ENCODE peak calls at places on chromosome 19, in seven cellular contexts. One of them, this sample, is unnamed.

GRCh38 chr19:33780746-33781145 is 15.9 kb upstream of the KCTD15 start:
- DNase-seq in H9: no peak
- DNase-seq in mesenchymal stem cell: no peak
- DNase-seq in epithelial cell of prostate: no peak
- DNase-seq in upper lobe of right lung: no peak
- DNase-seq in ovary: no peak
- DNase-seq in neural progenitor cell: no peak
- DNase-seq in this sample: no peak

GRCh38 chr19:32688315-32688714 is 3.3 kb upstream of the NUDT19 start:
- DNase-seq in neural progenitor cell: no peak
- DNase-seq in upper lobe of right lung: no peak
- DNase-seq in mesenchymal stem cell: no peak
- DNase-seq in H9: no peak
- DNase-seq in epithelial cell of prostate: no peak
- DNase-seq in ovary: no peak
- DNase-seq in this sample: no peak

GRCh38 chr19:54517483-54517882 is 14.9 kb downstream of the LAIR2 start:
- DNase-seq in H9: peak; percentile 29
- DNase-seq in mesenchymal stem cell: peak; percentile 7
- DNase-seq in upper lobe of right lung: no peak
- DNase-seq in neural progenitor cell: peak; percentile 60
- DNase-seq in epithelial cell of prostate: no peak
- DNase-seq in ovary: no peak
- DNase-seq in this sample: peak; percentile 33

GRCh38 chr19:8526345-8527062 is 12.5 kb upstream of the ZNF414 start:
- DNase-seq in upper lobe of right lung: peak; percentile 94
- DNase-seq in epithelial cell of prostate: peak; percentile 60
- DNase-seq in H9: peak; percentile 94
- DNase-seq in mesenchymal stem cell: peak; percentile 95
- DNase-seq in ovary: peak; percentile 95
- DNase-seq in neural progenitor cell: peak; percentile 96
- DNase-seq in this sample: peak; percentile 92

GRCh38 chr19:48182434-48182833 is 12.0 kb downstream of the ZSWIM9 start:
- DNase-seq in mesenchymal stem cell: no peak
- DNase-seq in neural progenitor cell: no peak
- DNase-seq in epithelial cell of prostate: no peak
- DNase-seq in upper lobe of right lung: no peak
- DNase-seq in ovary: no peak
- DNase-seq in H9: peak; percentile 63
- DNase-seq in this sample: no peak

GRCh38 chr19:47469719-47470118 is 2.0 kb downstream of the SLC8A2 start:
- DNase-seq in mesenchymal stem cell: no peak
- DNase-seq in ovary: no peak
- DNase-seq in upper lobe of right lung: no peak
- DNase-seq in H9: no peak
- DNase-seq in epithelial cell of prostate: no peak
- DNase-seq in neural progenitor cell: no peak
- DNase-seq in this sample: no peak

GRCh38 chr19:4064073-4064550 is 2.6 kb downstream of the ZBTB7A start:
- DNase-seq in upper lobe of right lung: no peak
- DNase-seq in neural progenitor cell: peak; percentile 47
- DNase-seq in ovary: peak; percentile 75
- DNase-seq in epithelial cell of prostate: no peak
- DNase-seq in H9: peak; percentile 42
- DNase-seq in mesenchymal stem cell: no peak
- DNase-seq in this sample: peak; percentile 31

GRCh38 chr19:5053661-5054060 is 84.7 kb downstream of the KDM4B start:
- DNase-seq in mesenchymal stem cell: no peak
- DNase-seq in H9: no peak
- DNase-seq in ovary: no peak
- DNase-seq in neural progenitor cell: no peak
- DNase-seq in upper lobe of right lung: no peak
- DNase-seq in epithelial cell of prostate: no peak
- DNase-seq in this sample: no peak

GRCh38 chr19:16369306-16369663 is 44.7 kb downstream of the KLF2 start:
- DNase-seq in epithelial cell of prostate: no peak
- DNase-seq in mesenchymal stem cell: no peak
- DNase-seq in ovary: no peak
- DNase-seq in upper lobe of right lung: no peak
- DNase-seq in neural progenitor cell: no peak
- DNase-seq in H9: no peak
- DNase-seq in this sample: no peak

GRCh38 chr19:16896913-16897571 is 8.2 kb downstream of the F2RL3 start:
- DNase-seq in neural progenitor cell: peak; percentile 98
- DNase-seq in mesenchymal stem cell: peak; percentile 99
- DNase-seq in epithelial cell of prostate: no peak
- DNase-seq in upper lobe of right lung: peak; percentile 94
- DNase-seq in ovary: peak; percentile 96
- DNase-seq in H9: peak; percentile 98
- DNase-seq in this sample: peak; percentile 91

GRCh38 chr19:43501661-43502418 is 2.7 kb downstream of the PHLDB3 start:
- DNase-seq in epithelial cell of prostate: no peak
- DNase-seq in neural progenitor cell: peak; percentile 64
- DNase-seq in upper lobe of right lung: no peak
- DNase-seq in H9: peak; percentile 86
- DNase-seq in ovary: peak; percentile 40
- DNase-seq in mesenchymal stem cell: no peak
- DNase-seq in this sample: no peak

GRCh38 chr19:47699360-47699917 is 13.8 kb upstream of the EHD2 start:
- DNase-seq in mesenchymal stem cell: peak; percentile 57
- DNase-seq in ovary: peak; percentile 52
- DNase-seq in epithelial cell of prostate: no peak
- DNase-seq in H9: peak; percentile 82
- DNase-seq in upper lobe of right lung: no peak
- DNase-seq in neural progenitor cell: peak; percentile 77
- DNase-seq in this sample: no peak

GRCh38 chr19:35015576-35016351 is 14.5 kb upstream of the SCN1B start:
- DNase-seq in epithelial cell of prostate: no peak
- DNase-seq in mesenchymal stem cell: peak; percentile 48
- DNase-seq in neural progenitor cell: no peak
- DNase-seq in ovary: no peak
- DNase-seq in H9: no peak
- DNase-seq in upper lobe of right lung: no peak
- DNase-seq in this sample: no peak

GRCh38 chr19:15780595-15781418 is 6.7 kb upstream of the OR10H5 start:
- DNase-seq in neural progenitor cell: no peak
- DNase-seq in H9: no peak
- DNase-seq in epithelial cell of prostate: no peak
- DNase-seq in ovary: peak; percentile 40
- DNase-seq in mesenchymal stem cell: no peak
- DNase-seq in upper lobe of right lung: no peak
- DNase-seq in this sample: no peak

GRCh38 chr19:16649734-16650133 is 10.2 kb downstream of the SMIM7 start:
- DNase-seq in epithelial cell of prostate: no peak
- DNase-seq in ovary: no peak
- DNase-seq in upper lobe of right lung: no peak
- DNase-seq in neural progenitor cell: no peak
- DNase-seq in H9: no peak
- DNase-seq in mesenchymal stem cell: no peak
- DNase-seq in this sample: no peak

GRCh38 chr19:13530720-13531119 is 24.4 kb upstream of the CACNA1A start:
- DNase-seq in upper lobe of right lung: no peak
- DNase-seq in mesenchymal stem cell: no peak
- DNase-seq in ovary: no peak
- DNase-seq in H9: peak; percentile 31
- DNase-seq in epithelial cell of prostate: no peak
- DNase-seq in neural progenitor cell: no peak
- DNase-seq in this sample: no peak

GRCh38 chr19:48798937-48799336 is 11.9 kb downstream of the BCAT2 start:
- DNase-seq in neural progenitor cell: peak; percentile 51
- DNase-seq in mesenchymal stem cell: peak; percentile 39
- DNase-seq in epithelial cell of prostate: no peak
- DNase-seq in upper lobe of right lung: no peak
- DNase-seq in H9: peak; percentile 83
- DNase-seq in ovary: no peak
- DNase-seq in this sample: peak; percentile 21

GRCh38 chr19:13599681-13600080 is 93.4 kb upstream of the CACNA1A start:
- DNase-seq in ovary: no peak
- DNase-seq in neural progenitor cell: no peak
- DNase-seq in epithelial cell of prostate: no peak
- DNase-seq in mesenchymal stem cell: no peak
- DNase-seq in upper lobe of right lung: no peak
- DNase-seq in H9: no peak
- DNase-seq in this sample: no peak

GRCh38 chr19:31513841-31514240 is 164.6 kb upstream of the TSHZ3 start:
- DNase-seq in upper lobe of right lung: no peak
- DNase-seq in epithelial cell of prostate: no peak
- DNase-seq in H9: no peak
- DNase-seq in ovary: no peak
- DNase-seq in mesenchymal stem cell: no peak
- DNase-seq in neural progenitor cell: no peak
- DNase-seq in this sample: no peak

GRCh38 chr19:7500811-7501450 is 12.1 kb upstream of the PEX11G start:
- DNase-seq in epithelial cell of prostate: no peak
- DNase-seq in neural progenitor cell: peak; percentile 94
- DNase-seq in ovary: no peak
- DNase-seq in mesenchymal stem cell: peak; percentile 45
- DNase-seq in H9: peak; percentile 89
- DNase-seq in upper lobe of right lung: peak; percentile 76
- DNase-seq in this sample: peak; percentile 39

GRCh38 chr19:56927791-56928207 is 87.3 kb upstream of the PEG3 start:
- DNase-seq in neural progenitor cell: no peak
- DNase-seq in upper lobe of right lung: no peak
- DNase-seq in ovary: no peak
- DNase-seq in mesenchymal stem cell: no peak
- DNase-seq in H9: no peak
- DNase-seq in epithelial cell of prostate: no peak
- DNase-seq in this sample: no peak

GRCh38 chr19:13163609-13164364 is 13.6 kb downstream of the IER2 start:
- DNase-seq in epithelial cell of prostate: no peak
- DNase-seq in ovary: peak; percentile 84
- DNase-seq in mesenchymal stem cell: peak; percentile 96
- DNase-seq in upper lobe of right lung: peak; percentile 86
- DNase-seq in neural progenitor cell: peak; percentile 94
- DNase-seq in H9: peak; percentile 88
- DNase-seq in this sample: peak; percentile 66

GRCh38 chr19:8609210-8610040 is 1.1 kb downstream of the ADAMTS10 start:
- DNase-seq in ovary: peak; percentile 56
- DNase-seq in H9: peak; percentile 82
- DNase-seq in epithelial cell of prostate: no peak
- DNase-seq in neural progenitor cell: peak; percentile 92
- DNase-seq in upper lobe of right lung: peak; percentile 73
- DNase-seq in mesenchymal stem cell: peak; percentile 83
- DNase-seq in this sample: peak; percentile 81

GRCh38 chr19:29860492-29860891 is 48.7 kb downstream of the CCNE1 start:
- DNase-seq in epithelial cell of prostate: no peak
- DNase-seq in upper lobe of right lung: no peak
- DNase-seq in ovary: no peak
- DNase-seq in neural progenitor cell: peak; percentile 35
- DNase-seq in H9: peak; percentile 54
- DNase-seq in mesenchymal stem cell: no peak
- DNase-seq in this sample: no peak

GRCh38 chr19:13748169-13748884 is 16.0 kb upstream of the MRI1 start:
- DNase-seq in epithelial cell of prostate: no peak
- DNase-seq in upper lobe of right lung: no peak
- DNase-seq in ovary: peak; percentile 54
- DNase-seq in H9: no peak
- DNase-seq in mesenchymal stem cell: peak; percentile 81
- DNase-seq in neural progenitor cell: peak; percentile 31
- DNase-seq in this sample: peak; percentile 42

GRCh38 chr19:3046621-3047306 is 15.5 kb downstream of the TLE5 start:
- DNase-seq in H9: peak; percentile 74
- DNase-seq in mesenchymal stem cell: no peak
- DNase-seq in ovary: peak; percentile 87
- DNase-seq in epithelial cell of prostate: no peak
- DNase-seq in neural progenitor cell: peak; percentile 93
- DNase-seq in upper lobe of right lung: no peak
- DNase-seq in this sample: no peak
- H3K27ac ChIP-seq in H9: no peak overlapping the region
- H3K27ac ChIP-seq in mesenchymal stem cell: no peak overlapping the region
- H3K27ac ChIP-seq in ovary: peak overlapping the region; percentile 92
- H3K27ac ChIP-seq in epithelial cell of prostate: no peak overlapping the region
- H3K27ac ChIP-seq in neural progenitor cell: no peak overlapping the region
- H3K27ac ChIP-seq in upper lobe of right lung: peak overlapping the region; percentile 30
- H3K27ac ChIP-seq in this sample: no peak overlapping the region

GRCh38 chr19:10766681-10767201 is 48.9 kb downstream of the DNM2 start:
- DNase-seq in epithelial cell of prostate: no peak
- DNase-seq in H9: no peak
- DNase-seq in neural progenitor cell: no peak
- DNase-seq in ovary: peak; percentile 30
- DNase-seq in mesenchymal stem cell: no peak
- DNase-seq in upper lobe of right lung: no peak
- DNase-seq in this sample: no peak
- H3K27ac ChIP-seq in epithelial cell of prostate: no peak overlapping the region
- H3K27ac ChIP-seq in H9: no peak overlapping the region
- H3K27ac ChIP-seq in neural progenitor cell: no peak overlapping the region
- H3K27ac ChIP-seq in ovary: peak overlapping the region; percentile 28
- H3K27ac ChIP-seq in mesenchymal stem cell: peak overlapping the region; percentile 8
- H3K27ac ChIP-seq in upper lobe of right lung: peak overlapping the region; percentile 71
- H3K27ac ChIP-seq in this sample: no peak overlapping the region

DNA sequence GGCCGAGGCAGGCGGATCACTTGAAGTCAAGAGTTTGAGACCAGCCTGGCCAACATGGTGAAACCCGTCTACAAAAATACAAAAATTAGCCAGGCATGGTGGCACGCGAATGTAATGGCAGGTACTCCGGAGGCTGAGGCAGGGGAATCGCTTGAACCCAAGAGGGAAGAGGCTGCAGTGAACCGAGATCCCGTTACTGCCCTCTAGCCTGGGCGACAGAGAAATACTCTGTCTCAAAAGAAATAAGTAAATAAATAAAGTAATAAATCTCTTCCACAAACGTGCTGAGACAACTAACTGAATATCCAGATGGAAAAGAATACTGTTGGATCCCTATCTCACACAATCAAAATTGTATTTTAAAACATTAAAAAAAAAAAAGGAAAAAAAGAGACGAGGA is 807 bp upstream of the ZNF813 start:
- DNase-seq in upper lobe of right lung: no peak
- DNase-seq in mesenchymal stem cell: peak; percentile 4
- DNase-seq in ovary: no peak
- DNase-seq in neural progenitor cell: peak; percentile 7
- DNase-seq in epithelial cell of prostate: no peak
- DNase-seq in H9: peak; percentile 40
- DNase-seq in this sample: no peak
- H3K27ac ChIP-seq in upper lobe of right lung: no peak overlapping the region
- H3K27ac ChIP-seq in mesenchymal stem cell: no peak overlapping the region
- H3K27ac ChIP-seq in ovary: no peak overlapping the region
- H3K27ac ChIP-seq in neural progenitor cell: no peak overlapping the region
- H3K27ac ChIP-seq in epithelial cell of prostate: no peak overlapping the region
- H3K27ac ChIP-seq in H9: no peak overlapping the region
- H3K27ac ChIP-seq in this sample: no peak overlapping the region

GRCh38 chr19:18055967-18056366 is 30.8 kb downstream of the IL12RB1 start:
- DNase-seq in mesenchymal stem cell: no peak
- DNase-seq in ovary: no peak
- DNase-seq in neural progenitor cell: no peak
- DNase-seq in epithelial cell of prostate: no peak
- DNase-seq in upper lobe of right lung: no peak
- DNase-seq in H9: no peak
- DNase-seq in this sample: no peak

GRCh38 chr19:18059297-18059696 is 27.4 kb downstream of the IL12RB1 start:
- DNase-seq in neural progenitor cell: no peak
- DNase-seq in H9: no peak
- DNase-seq in ovary: no peak
- DNase-seq in upper lobe of right lung: no peak
- DNase-seq in epithelial cell of prostate: no peak
- DNase-seq in mesenchymal stem cell: no peak
- DNase-seq in this sample: no peak

GRCh38 chr19:18059902-18060301 is 26.8 kb downstream of the IL12RB1 start:
- DNase-seq in neural progenitor cell: no peak
- DNase-seq in ovary: no peak
- DNase-seq in upper lobe of right lung: no peak
- DNase-seq in mesenchymal stem cell: no peak
- DNase-seq in epithelial cell of prostate: no peak
- DNase-seq in H9: no peak
- DNase-seq in this sample: no peak

GRCh38 chr19:18058208-18059009 is 28.3 kb downstream of the IL12RB1 start:
- DNase-seq in mesenchymal stem cell: peak; percentile 83
- DNase-seq in epithelial cell of prostate: no peak
- DNase-seq in ovary: peak; percentile 74
- DNase-seq in upper lobe of right lung: peak; percentile 91
- DNase-seq in H9: peak; percentile 89
- DNase-seq in neural progenitor cell: peak; percentile 90
- DNase-seq in this sample: peak; percentile 48

GRCh38 chr19:18057557-18057956 is 29.2 kb downstream of the IL12RB1 start:
- DNase-seq in upper lobe of right lung: no peak
- DNase-seq in ovary: peak; percentile 27
- DNase-seq in H9: no peak
- DNase-seq in neural progenitor cell: no peak
- DNase-seq in mesenchymal stem cell: peak; percentile 24
- DNase-seq in epithelial cell of prostate: no peak
- DNase-seq in this sample: no peak
- H3K27ac ChIP-seq in upper lobe of right lung: peak overlapping the region; percentile 83
- H3K27ac ChIP-seq in ovary: no peak overlapping the region
- H3K27ac ChIP-seq in H9: no peak overlapping the region
- H3K27ac ChIP-seq in neural progenitor cell: no peak overlapping the region
- H3K27ac ChIP-seq in mesenchymal stem cell: no peak overlapping the region
- H3K27ac ChIP-seq in epithelial cell of prostate: no peak overlapping the region
- H3K27ac ChIP-seq in this sample: no peak overlapping the region

This sample was measured in brain microvascular endothelial cell.